ENCODE peak calls at places on chromosomes 7 and 10, in eight cellular contexts. A is Karpas-422, Z is hepatocyte, L is GM23338, N is PC-3, B is MM.1S, P is PC-9, R is GM23248. J is an unnamed sample. For H3K9me2 and H3K4me1, the result is how much of the 10 kb centered on the place peaks cover.

GRCh38 chr10:76869931-76870330 is 767.7 kb downstream of the KCNMA1 start:
- DNase-seq in A (no peak), Z (no peak), L (no peak), N (no peak), B (no peak), P (no peak), R (no peak), J (no peak)

GRCh38 chr10:131109746-131110145 is 201.8 kb downstream of the TCERG1L start:
- DNase-seq in A (no peak), Z (no peak), L (no peak), N (no peak), B (no peak), P (no peak), R (no peak), J (no peak)

GRCh38 chr7:2807846-2808772 is 36.0 kb downstream of the GNA12 start:
- DNase-seq in A (no peak), Z (no peak), L (peak), N (no peak), B (no peak), P (no peak), R (peak), J (no peak)

GRCh38 chr10:50625663-50626062 is 1.9 kb upstream of the SGMS1 start:
- DNase-seq in A (peak), Z (peak), L (peak), N (no peak), B (no peak), P (no peak), R (peak), J (peak)

GRCh38 chr10:11609052-11609451 is 2.4 kb downstream of the USP6NL start:
- DNase-seq in A (peak), Z (no peak), L (no peak), N (no peak), B (no peak), P (no peak), R (no peak), J (no peak)

GRCh38 chr7:154171422-154171821 is 119.2 kb downstream of the DPP6 start:
- DNase-seq in A (no peak), Z (no peak), L (no peak), N (no peak), B (no peak), P (peak), R (no peak), J (no peak)

GRCh38 chr10:128047337-128047736 is 78.9 kb downstream of the MKI67 start:
- DNase-seq in A (peak), Z (peak), L (peak), N (peak), B (peak), P (peak), R (no peak), J (peak)

GRCh38 chr10:12501851-12502525 is 152.6 kb downstream of the CAMK1D start:
- DNase-seq in A (no peak), Z (peak), L (no peak), N (no peak), B (no peak), P (no peak), R (no peak), J (no peak)

GRCh38 chr10:99370993-99371392 is 41.8 kb downstream of the CNNM1 start:
- DNase-seq in A (peak), Z (peak), L (peak), N (no peak), B (peak), P (no peak), R (peak), J (peak)

GRCh38 chr7:45456747-45457146 is 117.4 kb upstream of the ADCY1 start:
- DNase-seq in A (no peak), Z (no peak), L (no peak), N (peak), B (no peak), P (no peak), R (peak), J (no peak)

GRCh38 chr10:23974886-23975830 is 233.8 kb upstream of the KIAA1217 start:
- DNase-seq in A (no peak), Z (peak), L (no peak), N (no peak), B (no peak), P (no peak), R (no peak), J (no peak)

GRCh38 chr7:137081694-137082093 is 213.2 kb downstream of the CHRM2 start:
- DNase-seq in A (no peak), Z (peak), L (no peak), N (peak), B (no peak), P (no peak), R (peak), J (no peak)

GRCh38 chr7:104552102-104552501 is 223.7 kb downstream of the LHFPL3 start:
- DNase-seq in A (peak), Z (peak), L (peak), N (peak), B (peak), P (no peak), R (peak), J (peak)

GRCh38 chr7:27300401-27300800 is 57.8 kb downstream of the EVX1 start:
- DNase-seq in A (no peak), Z (no peak), L (no peak), N (peak), B (no peak), P (no peak), R (peak), J (no peak)

DNA sequence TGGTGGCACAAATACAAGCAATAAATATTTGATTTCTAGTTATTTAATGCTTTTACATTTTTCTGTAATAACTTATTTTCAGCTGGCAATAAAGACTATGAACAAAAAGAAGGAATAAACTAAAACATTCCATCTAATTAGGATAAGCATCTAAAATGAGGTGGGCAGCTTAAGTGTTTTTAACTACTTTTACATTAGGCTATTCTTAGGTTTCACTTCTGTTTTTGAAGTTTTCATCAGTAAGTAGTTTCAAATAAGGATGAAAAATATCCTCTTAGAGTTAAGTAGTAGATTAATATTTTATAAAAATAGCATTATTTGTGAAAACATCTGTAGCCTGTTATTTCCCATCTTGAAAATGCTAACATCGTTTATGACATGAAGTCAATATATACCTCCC is 15.9 kb downstream of the NT5C2 start:
- DNase-seq in A (peak), Z (no peak), L (no peak), N (no peak), B (peak), P (no peak), R (no peak), J (peak)
- H3K9me2 ChIP-seq in A (under half), Z (under half), L (under half), N (under half), B (under half), P (under half), R (under half), J (under half)

DNA sequence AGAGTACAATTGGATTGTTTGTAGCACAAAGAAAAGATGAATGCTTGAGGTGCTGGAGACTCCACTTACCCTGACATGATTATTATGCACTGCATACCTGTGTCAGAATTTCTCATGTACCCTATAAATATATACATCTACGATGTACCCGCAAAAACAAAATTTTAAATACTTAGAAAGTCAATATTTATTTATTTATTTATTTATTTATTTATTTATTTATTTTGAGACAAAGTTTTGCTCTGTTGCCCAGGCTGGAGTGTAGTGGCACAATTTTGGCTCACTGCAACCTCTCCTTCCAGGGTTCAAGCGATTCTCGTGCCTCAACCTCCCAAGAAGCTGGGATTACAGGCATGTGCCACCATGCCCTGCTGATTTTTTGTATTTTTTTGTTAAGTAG is 35.1 kb upstream of the EBF3 start:
- DNase-seq in A (no peak), Z (no peak), L (no peak), N (no peak), B (no peak), P (no peak), R (no peak), J (no peak)
- H3K4me1 ChIP-seq in A (under half), Z (under half), L (under half), N (under half), B (under half), P (under half), R (under half), J (under half)

GRCh38 chr10:7485267-7485601 is 74.4 kb upstream of the SFMBT2 start:
- DNase-seq in A (no peak), Z (no peak), L (no peak), N (no peak), B (no peak), P (no peak), R (no peak), J (no peak)

GRCh38 chr10:7483848-7484247 is 73.0 kb upstream of the SFMBT2 start:
- DNase-seq in A (peak), Z (no peak), L (no peak), N (no peak), B (no peak), P (no peak), R (no peak), J (no peak)

GRCh38 chr10:7488418-7488829 is 77.6 kb upstream of the SFMBT2 start:
- DNase-seq in A (no peak), Z (peak), L (no peak), N (no peak), B (no peak), P (no peak), R (peak), J (peak)

GRCh38 chr10:7484456-7485266 is 73.8 kb upstream of the SFMBT2 start:
- DNase-seq in A (peak), Z (no peak), L (peak), N (no peak), B (peak), P (no peak), R (no peak), J (peak)

GRCh38 chr10:7486533-7486932 is 75.7 kb upstream of the SFMBT2 start:
- DNase-seq in A (peak), Z (no peak), L (no peak), N (no peak), B (no peak), P (no peak), R (no peak), J (no peak)
- H3K4me3 ChIP-seq in A (peak), Z (no peak), L (no peak), N (no peak), B (no peak), P (no peak), R (no peak), J (no peak)

GRCh38 chr7:39609084-39609461 is 14.3 kb upstream of the RALA start:
- DNase-seq in A (no peak), Z (no peak), L (no peak), N (peak), B (no peak), P (no peak), R (peak), J (no peak)
- H3K9me2 ChIP-seq in A (under half), Z (under half), L (under half), N (under half), B (under half), P (under half), R (under half), J (under half)

GRCh38 chr10:72320676-72321247 is 34.0 kb downstream of the DNAJB12 start:
- DNase-seq in A (peak), Z (peak), L (peak), N (peak), B (peak), P (peak), R (peak), J (peak)

GRCh38 chr10:72322030-72322279 is 32.8 kb downstream of the DNAJB12 start:
- DNase-seq in A (no peak), Z (peak), L (no peak), N (peak), B (no peak), P (no peak), R (no peak), J (no peak)

GRCh38 chr10:72323108-72323932 is 31.4 kb downstream of the DNAJB12 start:
- DNase-seq in A (peak), Z (peak), L (no peak), N (no peak), B (no peak), P (no peak), R (no peak), J (no peak)

GRCh38 chr10:72321248-72322029 is 33.3 kb downstream of the DNAJB12 start:
- DNase-seq in A (peak), Z (peak), L (peak), N (no peak), B (no peak), P (no peak), R (no peak), J (no peak)

GRCh38 chr10:72322280-72323058 is 32.2 kb downstream of the DNAJB12 start:
- DNase-seq in A (peak), Z (peak), L (peak), N (no peak), B (no peak), P (peak), R (no peak), J (no peak)
- H3K4me1 ChIP-seq in A (half or more), Z (under half), L (under half), N (under half), B (under half), P (half or more), R (under half), J (half or more)

J was measured in OCI-LY7.